ENCODE peak calls at places on chromosome 7, in seven cellular contexts. One of them, this sample, is unnamed.

GRCh38 chr7:1736826-1737225 is 66.7 kb downstream of the ELFN1 start:
- DNase-seq in lower leg skin: no peak
- DNase-seq in BJ: no peak
- DNase-seq in HL-60: no peak
- DNase-seq in gastrocnemius medialis: no peak
- DNase-seq in ovary: no peak
- DNase-seq in thoracic aorta: no peak
- DNase-seq in this sample: no peak

GRCh38 chr7:78435355-78435754 is 636.8 kb downstream of the PHTF2 start:
- DNase-seq in lower leg skin: no peak
- DNase-seq in BJ: no peak
- DNase-seq in HL-60: no peak
- DNase-seq in gastrocnemius medialis: peak
- DNase-seq in ovary: no peak
- DNase-seq in thoracic aorta: no peak
- DNase-seq in this sample: no peak

GRCh38 chr7:150621376-150621775 is 10.8 kb downstream of the GIMAP6 start:
- DNase-seq in lower leg skin: no peak
- DNase-seq in BJ: no peak
- DNase-seq in HL-60: no peak
- DNase-seq in gastrocnemius medialis: no peak
- DNase-seq in ovary: no peak
- DNase-seq in thoracic aorta: no peak
- DNase-seq in this sample: no peak

GRCh38 chr7:44678096-44678467 is 70.6 kb upstream of the ZMIZ2 start:
- DNase-seq in lower leg skin: peak
- DNase-seq in BJ: no peak
- DNase-seq in HL-60: no peak
- DNase-seq in gastrocnemius medialis: no peak
- DNase-seq in ovary: no peak
- DNase-seq in thoracic aorta: no peak
- DNase-seq in this sample: no peak

GRCh38 chr7:73879977-73880681 is 19.2 kb downstream of the TMEM270 start:
- DNase-seq in lower leg skin: peak
- DNase-seq in BJ: peak
- DNase-seq in HL-60: no peak
- DNase-seq in gastrocnemius medialis: no peak
- DNase-seq in ovary: no peak
- DNase-seq in thoracic aorta: no peak
- DNase-seq in this sample: no peak

GRCh38 chr7:135745702-135746312 is 2.8 kb downstream of the FAM180A start:
- DNase-seq in lower leg skin: peak
- DNase-seq in BJ: peak
- DNase-seq in HL-60: no peak
- DNase-seq in gastrocnemius medialis: peak
- DNase-seq in ovary: no peak
- DNase-seq in thoracic aorta: peak
- DNase-seq in this sample: peak

GRCh38 chr7:150633926-150634325 is 1.7 kb upstream of the GIMAP6 start:
- DNase-seq in lower leg skin: no peak
- DNase-seq in BJ: no peak
- DNase-seq in HL-60: no peak
- DNase-seq in gastrocnemius medialis: no peak
- DNase-seq in ovary: no peak
- DNase-seq in thoracic aorta: no peak
- DNase-seq in this sample: no peak

GRCh38 chr7:80533287-80533686 is 21.4 kb upstream of the GNAT3 start:
- DNase-seq in lower leg skin: no peak
- DNase-seq in BJ: no peak
- DNase-seq in HL-60: no peak
- DNase-seq in gastrocnemius medialis: no peak
- DNase-seq in ovary: no peak
- DNase-seq in thoracic aorta: no peak
- DNase-seq in this sample: no peak

GRCh38 chr7:116215550-116215949 is 5.2 kb downstream of the TES start:
- DNase-seq in lower leg skin: no peak
- DNase-seq in BJ: no peak
- DNase-seq in HL-60: no peak
- DNase-seq in gastrocnemius medialis: no peak
- DNase-seq in ovary: no peak
- DNase-seq in thoracic aorta: no peak
- DNase-seq in this sample: no peak

GRCh38 chr7:133070562-133070961 is 11.3 kb downstream of the CHCHD3 start:
- DNase-seq in lower leg skin: no peak
- DNase-seq in BJ: no peak
- DNase-seq in HL-60: no peak
- DNase-seq in gastrocnemius medialis: no peak
- DNase-seq in ovary: no peak
- DNase-seq in thoracic aorta: no peak
- DNase-seq in this sample: no peak

GRCh38 chr7:28068811-28069216 is 111.8 kb downstream of the JAZF1 start:
- DNase-seq in lower leg skin: no peak
- DNase-seq in BJ: no peak
- DNase-seq in HL-60: no peak
- DNase-seq in gastrocnemius medialis: no peak
- DNase-seq in ovary: no peak
- DNase-seq in thoracic aorta: no peak
- DNase-seq in this sample: no peak

GRCh38 chr7:26198781-26199169 is 1.8 kb downstream of the HNRNPA2B1 start:
- DNase-seq in lower leg skin: no peak
- DNase-seq in BJ: no peak
- DNase-seq in HL-60: no peak
- DNase-seq in gastrocnemius medialis: no peak
- DNase-seq in ovary: no peak
- DNase-seq in thoracic aorta: no peak
- DNase-seq in this sample: no peak

GRCh38 chr7:45185028-45185863 is 27.7 kb downstream of the RAMP3 start:
- DNase-seq in lower leg skin: peak
- DNase-seq in BJ: no peak
- DNase-seq in HL-60: no peak
- DNase-seq in gastrocnemius medialis: no peak
- DNase-seq in ovary: no peak
- DNase-seq in thoracic aorta: no peak
- DNase-seq in this sample: no peak

GRCh38 chr7:157739056-157739455 is 402.3 kb downstream of the DNAJB6 start:
- DNase-seq in lower leg skin: no peak
- DNase-seq in BJ: no peak
- DNase-seq in HL-60: no peak
- DNase-seq in gastrocnemius medialis: no peak
- DNase-seq in ovary: no peak
- DNase-seq in thoracic aorta: no peak
- DNase-seq in this sample: no peak

GRCh38 chr7:116687801-116688201 is 15.8 kb downstream of the MET start:
- DNase-seq in lower leg skin: no peak
- DNase-seq in BJ: no peak
- DNase-seq in HL-60: no peak
- DNase-seq in gastrocnemius medialis: no peak
- DNase-seq in ovary: no peak
- DNase-seq in thoracic aorta: no peak
- DNase-seq in this sample: peak

GRCh38 chr7:134461921-134462320 is 3.0 kb upstream of the AKR1B1 start:
- DNase-seq in lower leg skin: no peak
- DNase-seq in BJ: no peak
- DNase-seq in HL-60: no peak
- DNase-seq in gastrocnemius medialis: no peak
- DNase-seq in ovary: no peak
- DNase-seq in thoracic aorta: no peak
- DNase-seq in this sample: no peak

GRCh38 chr7:83466956-83467355 is 182.0 kb downstream of the SEMA3E start:
- DNase-seq in lower leg skin: no peak
- DNase-seq in BJ: no peak
- DNase-seq in HL-60: no peak
- DNase-seq in gastrocnemius medialis: no peak
- DNase-seq in ovary: no peak
- DNase-seq in thoracic aorta: no peak
- DNase-seq in this sample: no peak

GRCh38 chr7:136136906-136137305 is 159.7 kb upstream of the MTPN start:
- DNase-seq in lower leg skin: no peak
- DNase-seq in BJ: no peak
- DNase-seq in HL-60: no peak
- DNase-seq in gastrocnemius medialis: no peak
- DNase-seq in ovary: no peak
- DNase-seq in thoracic aorta: no peak
- DNase-seq in this sample: no peak

GRCh38 chr7:121071132-121071531 is 82.6 kb downstream of the CPED1 start:
- DNase-seq in lower leg skin: no peak
- DNase-seq in BJ: no peak
- DNase-seq in HL-60: no peak
- DNase-seq in gastrocnemius medialis: no peak
- DNase-seq in ovary: no peak
- DNase-seq in thoracic aorta: no peak
- DNase-seq in this sample: no peak

GRCh38 chr7:121075952-121076349 is 87.4 kb downstream of the CPED1 start:
- DNase-seq in lower leg skin: no peak
- DNase-seq in BJ: no peak
- DNase-seq in HL-60: no peak
- DNase-seq in gastrocnemius medialis: no peak
- DNase-seq in ovary: no peak
- DNase-seq in thoracic aorta: no peak
- DNase-seq in this sample: no peak

GRCh38 chr7:121071662-121072061 is 83.2 kb downstream of the CPED1 start:
- DNase-seq in lower leg skin: no peak
- DNase-seq in BJ: no peak
- DNase-seq in HL-60: no peak
- DNase-seq in gastrocnemius medialis: no peak
- DNase-seq in ovary: no peak
- DNase-seq in thoracic aorta: no peak
- DNase-seq in this sample: no peak

GRCh38 chr7:121072826-121073225 is 84.3 kb downstream of the CPED1 start:
- DNase-seq in lower leg skin: no peak
- DNase-seq in BJ: no peak
- DNase-seq in HL-60: no peak
- DNase-seq in gastrocnemius medialis: no peak
- DNase-seq in ovary: no peak
- DNase-seq in thoracic aorta: no peak
- DNase-seq in this sample: no peak

DNA sequence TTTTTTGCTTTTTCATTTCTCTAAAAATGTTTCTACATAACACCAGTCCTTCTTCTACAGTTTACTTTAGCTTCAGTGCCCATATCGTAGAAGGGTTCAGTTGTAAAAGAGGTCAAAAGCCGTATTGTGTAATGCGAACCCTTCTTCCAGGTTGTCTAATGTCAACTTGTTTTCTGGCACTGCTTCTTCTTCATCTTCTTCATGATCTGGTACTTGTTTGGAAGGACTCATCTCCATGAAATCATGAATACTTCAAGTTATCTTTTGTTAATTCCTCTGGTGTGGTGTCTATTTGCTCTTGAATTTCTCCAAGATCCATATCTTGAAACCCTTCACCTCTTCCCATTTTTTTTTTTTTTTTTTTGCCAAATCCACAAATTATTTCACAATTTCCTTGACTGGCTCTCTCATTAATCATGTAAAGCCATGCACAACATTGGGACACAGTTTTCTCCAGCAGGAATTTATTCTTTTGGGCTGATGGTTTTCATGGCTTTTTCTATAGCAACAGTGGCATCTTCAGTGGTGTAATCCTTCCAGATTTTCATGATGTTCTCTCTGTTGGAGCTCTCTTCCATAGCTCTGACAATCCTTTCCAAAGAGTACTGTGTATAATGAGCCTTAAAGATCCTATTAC is 85.1 kb downstream of the CPED1 start:
- DNase-seq in lower leg skin: no peak
- DNase-seq in BJ: no peak
- DNase-seq in HL-60: no peak
- DNase-seq in gastrocnemius medialis: no peak
- DNase-seq in ovary: no peak
- DNase-seq in thoracic aorta: no peak
- DNase-seq in this sample: no peak
- H3K4me3 ChIP-seq in lower leg skin: no peak
- H3K4me3 ChIP-seq in BJ: no peak
- H3K4me3 ChIP-seq in HL-60: no peak
- H3K4me3 ChIP-seq in gastrocnemius medialis: no peak
- H3K4me3 ChIP-seq in ovary: no peak
- H3K4me3 ChIP-seq in thoracic aorta: no peak
- H3K4me3 ChIP-seq in this sample: no peak

DNA sequence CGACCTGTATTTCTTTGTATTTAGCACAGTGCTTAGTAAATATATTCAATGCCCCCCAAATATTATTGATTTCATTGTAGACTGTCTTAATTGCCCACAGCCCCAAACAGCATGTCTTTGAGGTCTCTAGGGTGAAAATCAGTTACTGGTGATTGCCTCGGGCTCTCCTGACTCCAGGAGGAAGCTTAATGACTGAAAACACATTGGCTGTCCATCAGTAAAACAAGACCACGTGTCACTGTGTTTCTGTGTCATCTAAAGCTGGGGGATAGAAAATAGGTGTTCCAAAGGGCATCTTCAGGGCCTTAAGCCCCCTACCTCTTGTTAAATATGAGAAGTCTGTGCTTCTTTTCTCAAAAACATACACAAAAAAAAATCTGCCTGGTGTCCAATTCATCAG is 67.9 kb downstream of the CACNA2D1 start:
- DNase-seq in lower leg skin: no peak
- DNase-seq in BJ: no peak
- DNase-seq in HL-60: no peak
- DNase-seq in gastrocnemius medialis: no peak
- DNase-seq in ovary: no peak
- DNase-seq in thoracic aorta: no peak
- DNase-seq in this sample: no peak
- H3K4me3 ChIP-seq in lower leg skin: no peak
- H3K4me3 ChIP-seq in BJ: no peak
- H3K4me3 ChIP-seq in HL-60: no peak
- H3K4me3 ChIP-seq in gastrocnemius medialis: no peak
- H3K4me3 ChIP-seq in ovary: no peak
- H3K4me3 ChIP-seq in thoracic aorta: no peak
- H3K4me3 ChIP-seq in this sample: no peak

DNA sequence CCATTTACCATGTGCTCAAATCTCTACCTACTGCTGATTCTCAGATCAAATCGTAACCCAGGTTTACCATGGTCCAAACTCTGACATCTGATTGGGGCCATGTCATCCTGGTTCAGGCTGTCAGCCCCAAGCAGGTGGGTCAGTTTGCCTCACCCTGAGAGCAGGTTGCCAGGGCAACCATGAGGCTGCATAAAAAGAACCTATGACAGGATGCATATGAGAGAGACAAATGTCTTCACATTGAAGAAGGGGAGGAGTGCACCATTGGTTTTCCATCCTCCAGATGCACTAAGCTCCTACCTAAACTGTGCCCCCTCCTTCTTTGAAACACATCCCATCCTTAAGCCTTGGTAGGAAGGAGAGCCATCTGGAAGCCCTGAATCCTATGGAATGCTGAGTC is 10.2 kb downstream of the PRSS1 start:
- DNase-seq in lower leg skin: peak
- DNase-seq in BJ: no peak
- DNase-seq in HL-60: no peak
- DNase-seq in gastrocnemius medialis: no peak
- DNase-seq in ovary: no peak
- DNase-seq in thoracic aorta: no peak
- DNase-seq in this sample: no peak
- H3K4me3 ChIP-seq in lower leg skin: no peak
- H3K4me3 ChIP-seq in BJ: no peak
- H3K4me3 ChIP-seq in HL-60: no peak
- H3K4me3 ChIP-seq in gastrocnemius medialis: no peak
- H3K4me3 ChIP-seq in ovary: no peak
- H3K4me3 ChIP-seq in thoracic aorta: no peak
- H3K4me3 ChIP-seq in this sample: no peak

DNA sequence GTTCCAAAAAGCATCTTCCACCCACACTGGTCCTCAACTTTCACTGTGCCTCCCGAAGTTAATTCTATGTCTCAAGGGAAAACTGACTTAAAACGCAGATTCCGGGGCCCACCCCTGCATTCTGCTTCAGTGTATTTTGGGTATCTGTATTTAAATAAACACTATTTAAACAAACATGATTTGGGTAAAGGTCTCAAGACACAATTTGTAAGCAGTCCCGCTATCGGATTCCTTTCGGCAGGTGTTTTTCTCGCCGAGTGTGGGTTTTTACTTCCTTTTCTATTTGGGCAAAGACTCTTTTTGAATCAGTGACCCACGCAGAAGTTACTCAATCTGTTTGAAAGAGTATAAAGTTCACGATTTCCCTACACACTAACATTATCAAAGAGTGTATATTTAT is 1.2 kb downstream of the PDIA4 start:
- DNase-seq in lower leg skin: no peak
- DNase-seq in BJ: no peak
- DNase-seq in HL-60: no peak
- DNase-seq in gastrocnemius medialis: no peak
- DNase-seq in ovary: no peak
- DNase-seq in thoracic aorta: no peak
- DNase-seq in this sample: no peak
- H3K4me3 ChIP-seq in lower leg skin: no peak
- H3K4me3 ChIP-seq in BJ: peak
- H3K4me3 ChIP-seq in HL-60: peak
- H3K4me3 ChIP-seq in gastrocnemius medialis: peak
- H3K4me3 ChIP-seq in ovary: peak
- H3K4me3 ChIP-seq in thoracic aorta: peak
- H3K4me3 ChIP-seq in this sample: peak

This sample was measured in HFF-Myc.